ENCODE peak calls at places on chromosomes 2 and 18, in ten cellular contexts. U is GM12865, B is mammary epithelial cell, S is A549, X is nephron progenitor cell, I is fibroblast of the aortic adventitia, P is psoas muscle, O is AG04449, T is tibial nerve, K is glutamatergic neuron. F is an unnamed sample.

GRCh38 chr2:237181844-237182243 is 96.2 kb downstream of the COPS8 start:
- DNase-seq in U (no peak), B (peak), S (peak), X (no peak), I (peak), P (no peak), O (peak), T (no peak), K (no peak), F (no peak)

GRCh38 chr18:46621871-46622270 is 35.1 kb downstream of the LOXHD1 start:
- DNase-seq in U (no peak), B (no peak), S (no peak), X (no peak), I (no peak), P (no peak), O (no peak), T (no peak), K (no peak), F (no peak)

GRCh38 chr2:46339676-46340459 is 42.7 kb downstream of the EPAS1 start:
- DNase-seq in U (no peak), B (no peak), S (no peak), X (no peak), I (peak), P (no peak), O (no peak), T (no peak), K (no peak), F (no peak)

GRCh38 chr2:120264995-120265394 is 12.3 kb downstream of the RALB start:
- DNase-seq in U (no peak), B (no peak), S (no peak), X (no peak), I (no peak), P (no peak), O (no peak), T (no peak), K (no peak), F (no peak)

GRCh38 chr2:64524604-64525322 is 635 bp downstream of the AFTPH start:
- DNase-seq in U (peak), B (peak), S (peak), X (peak), I (peak), P (peak), O (no peak), T (no peak), K (peak), F (no peak)

GRCh38 chr2:4662161-4662779 is 958.9 kb downstream of the DCDC2C start:
- DNase-seq in U (no peak), B (no peak), S (no peak), X (no peak), I (no peak), P (no peak), O (no peak), T (no peak), K (no peak), F (no peak)

GRCh38 chr2:192315543-192315942 is 120.8 kb upstream of the TMEFF2 start:
- DNase-seq in U (no peak), B (no peak), S (no peak), X (no peak), I (no peak), P (no peak), O (no peak), T (no peak), K (no peak), F (no peak)

GRCh38 chr2:154386186-154386585 is 312.3 kb upstream of the KCNJ3 start:
- DNase-seq in U (peak), B (no peak), S (no peak), X (no peak), I (no peak), P (no peak), O (no peak), T (no peak), K (no peak), F (no peak)

GRCh38 chr18:58226476-58226875 is 182.4 kb downstream of the NEDD4L start:
- DNase-seq in U (no peak), B (no peak), S (no peak), X (no peak), I (no peak), P (no peak), O (no peak), T (no peak), K (no peak), F (no peak)

GRCh38 chr2:222903234-222904220 is 42.7 kb downstream of the ACSL3 start:
- DNase-seq in U (peak), B (peak), S (peak), X (peak), I (peak), P (no peak), O (no peak), T (no peak), K (peak), F (no peak)

GRCh38 chr2:69505710-69506109 is 68.5 kb upstream of the NFU1 start:
- DNase-seq in U (no peak), B (no peak), S (no peak), X (no peak), I (no peak), P (no peak), O (no peak), T (no peak), K (no peak), F (no peak)

GRCh38 chr2:199704358-199705238 is 146.4 kb downstream of the FTCDNL1 start:
- DNase-seq in U (peak), B (peak), S (peak), X (no peak), I (peak), P (no peak), O (no peak), T (no peak), K (peak), F (no peak)

GRCh38 chr18:31649894-31650719 is 34.3 kb downstream of the B4GALT6 start:
- DNase-seq in U (peak), B (no peak), S (no peak), X (no peak), I (no peak), P (no peak), O (no peak), T (no peak), K (no peak), F (no peak)

GRCh38 chr2:138319616-138320015 is 182.0 kb upstream of the SPOPL start:
- DNase-seq in U (no peak), B (no peak), S (no peak), X (no peak), I (no peak), P (no peak), O (no peak), T (no peak), K (no peak), F (no peak)

GRCh38 chr2:111121028-111121872 is 536 bp downstream of the BCL2L11 start:
- DNase-seq in U (peak), B (peak), S (peak), X (peak), I (peak), P (peak), O (no peak), T (peak), K (peak), F (peak)

GRCh38 chr2:65465857-65466256 is 33.5 kb upstream of the SPRED2 start:
- DNase-seq in U (no peak), B (no peak), S (no peak), X (peak), I (peak), P (peak), O (no peak), T (no peak), K (peak), F (no peak)

GRCh38 chr2:42874838-42875801 is 82.7 kb upstream of the HAAO start:
- DNase-seq in U (no peak), B (no peak), S (no peak), X (no peak), I (peak), P (peak), O (no peak), T (no peak), K (no peak), F (no peak)

GRCh38 chr2:197145471-197146056 is 165.0 kb downstream of the ANKRD44 start:
- DNase-seq in U (peak), B (no peak), S (no peak), X (no peak), I (no peak), P (no peak), O (no peak), T (no peak), K (no peak), F (no peak)

GRCh38 chr2:86053166-86053565 is 52.5 kb downstream of the POLR1A start:
- DNase-seq in U (no peak), B (no peak), S (no peak), X (no peak), I (no peak), P (no peak), O (no peak), T (no peak), K (no peak), F (no peak)

GRCh38 chr18:72637319-72638113 is 93.4 kb upstream of the CBLN2 start:
- DNase-seq in U (no peak), B (no peak), S (no peak), X (no peak), I (no peak), P (no peak), O (no peak), T (no peak), K (no peak), F (no peak)

GRCh38 chr18:8167036-8167435 is 442.2 kb upstream of the RAB12 start:
- DNase-seq in U (no peak), B (no peak), S (no peak), X (no peak), I (no peak), P (no peak), O (no peak), T (no peak), K (no peak), F (no peak)

GRCh38 chr2:162244559-162245031 is 1.4 kb upstream of the FAP start:
- DNase-seq in U (no peak), B (peak), S (peak), X (no peak), I (peak), P (peak), O (peak), T (no peak), K (no peak), F (no peak)

GRCh38 chr2:429575-430254 is 141.8 kb upstream of the ALKAL2 start:
- DNase-seq in U (no peak), B (no peak), S (no peak), X (no peak), I (no peak), P (no peak), O (no peak), T (no peak), K (no peak), F (peak)

GRCh38 chr18:4640349-4641012 is 185.4 kb upstream of the DLGAP1 start:
- DNase-seq in U (peak), B (no peak), S (no peak), X (no peak), I (no peak), P (no peak), O (no peak), T (no peak), K (no peak), F (no peak)

GRCh38 chr2:157725856-157726255 is 97.2 kb upstream of the ACVR1C start:
- DNase-seq in U (no peak), B (no peak), S (no peak), X (no peak), I (no peak), P (no peak), O (no peak), T (no peak), K (no peak), F (no peak)

GRCh38 chr2:96788393-96789244 is 27.4 kb upstream of the CNNM3 start:
- DNase-seq in U (no peak), B (peak), S (peak), X (no peak), I (peak), P (peak), O (no peak), T (no peak), K (peak), F (no peak)

GRCh38 chr18:74123200-74123599 is 24.4 kb downstream of the FBXO15 start:
- DNase-seq in U (no peak), B (no peak), S (no peak), X (no peak), I (no peak), P (no peak), O (no peak), T (no peak), K (no peak), F (no peak)

GRCh38 chr2:86825728-86826386 is 35.1 kb upstream of the CD8A start:
- DNase-seq in U (no peak), B (no peak), S (no peak), X (no peak), I (no peak), P (no peak), O (no peak), T (no peak), K (no peak), F (no peak)

GRCh38 chr18:69951182-69951581 is 3.5 kb upstream of the CD226 start:
- DNase-seq in U (no peak), B (no peak), S (no peak), X (no peak), I (peak), P (no peak), O (peak), T (no peak), K (no peak), F (no peak)

GRCh38 chr2:9331704-9332103 is 91.6 kb downstream of the ITGB1BP1 start:
- DNase-seq in U (no peak), B (no peak), S (no peak), X (peak), I (peak), P (no peak), O (no peak), T (no peak), K (no peak), F (peak)

GRCh38 chr18:51188024-51188701 is 9.3 kb downstream of the MEX3C start:
- DNase-seq in U (peak), B (peak), S (no peak), X (no peak), I (no peak), P (no peak), O (no peak), T (no peak), K (no peak), F (no peak)

DNA sequence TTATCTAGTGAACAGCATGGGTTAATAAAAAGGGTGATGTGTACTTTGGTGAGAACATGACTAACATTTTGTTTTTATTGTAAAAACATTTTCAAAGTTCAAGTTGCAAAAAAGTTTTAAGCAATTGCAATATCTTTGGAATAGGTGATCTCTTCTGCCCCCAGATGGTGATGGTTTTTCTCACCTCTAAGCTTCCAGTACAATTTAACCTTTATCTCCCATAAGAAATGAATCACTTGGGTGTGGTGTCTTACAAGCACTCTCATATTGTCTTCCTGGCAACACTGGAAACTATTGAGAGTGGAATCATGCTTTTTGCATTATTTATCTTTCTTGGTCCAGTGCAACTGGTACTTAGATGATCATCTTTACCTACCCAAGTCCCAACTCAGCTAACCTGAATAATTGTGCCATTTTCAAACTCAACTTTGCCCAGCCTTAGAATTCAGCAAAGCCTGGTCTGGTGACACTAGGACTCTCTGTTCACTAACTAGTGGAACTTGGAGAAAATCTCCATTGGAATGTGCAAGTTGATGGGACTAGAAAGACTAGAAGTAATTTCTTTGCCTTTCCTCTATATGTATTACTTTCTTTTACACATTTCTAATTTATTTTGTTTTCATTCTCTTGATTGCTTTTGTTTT is 964.6 kb upstream of the ZEB2 start:
- DNase-seq in U (no peak), B (peak), S (peak), X (no peak), I (peak), P (no peak), O (peak), T (no peak), K (no peak), F (no peak)
- TF ChIP-seq CTCF in U (no peak), B (peak), S (peak), X (no peak), I (peak), P (no peak), O (no peak), T (no peak), K (no peak), F (no peak)

DNA sequence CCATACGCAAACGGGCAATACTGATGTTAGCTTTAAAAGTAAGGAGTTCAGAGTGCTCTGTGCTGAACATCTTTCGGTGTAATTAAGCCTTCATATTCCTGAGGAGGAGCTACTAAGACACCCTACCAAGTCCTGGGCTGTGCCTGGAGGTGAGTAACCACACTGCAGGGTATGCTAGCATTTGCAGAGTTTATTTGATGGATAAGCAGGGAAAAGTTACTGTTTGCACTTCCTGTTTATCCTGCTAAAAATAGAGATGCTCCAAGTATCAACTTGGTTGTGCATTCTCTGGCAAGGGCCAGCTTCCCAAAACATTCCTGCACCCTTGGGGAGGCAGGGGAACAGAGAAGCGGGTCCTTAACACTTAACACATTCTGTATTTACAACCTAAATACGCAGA is 49.8 kb downstream of the PARD6G start:
- DNase-seq in U (no peak), B (no peak), S (no peak), X (no peak), I (no peak), P (no peak), O (no peak), T (no peak), K (no peak), F (peak)
- TF ChIP-seq CTCF in U (no peak), B (peak), S (no peak), X (no peak), I (no peak), P (no peak), O (no peak), T (no peak), K (no peak), F (no peak)

GRCh38 chr2:30206461-30207430 is 24.6 kb upstream of the LBH start:
- DNase-seq in U (no peak), B (no peak), S (peak), X (no peak), I (peak), P (no peak), O (no peak), T (no peak), K (no peak), F (no peak)
- TF ChIP-seq CTCF in U (no peak), B (no peak), S (no peak), X (no peak), I (no peak), P (no peak), O (no peak), T (no peak), K (no peak), F (no peak)

GRCh38 chr2:117703868-117704267 is 110.6 kb upstream of the DDX18 start:
- DNase-seq in U (no peak), B (no peak), S (no peak), X (no peak), I (no peak), P (no peak), O (no peak), T (no peak), K (no peak), F (no peak)
- TF ChIP-seq CTCF in U (no peak), B (no peak), S (no peak), X (peak), I (no peak), P (no peak), O (no peak), T (no peak), K (no peak), F (no peak)

GRCh38 chr2:98685930-98686887 is 44.7 kb downstream of the MGAT4A start:
- DNase-seq in U (no peak), B (no peak), S (no peak), X (no peak), I (no peak), P (no peak), O (no peak), T (no peak), K (no peak), F (no peak)
- TF ChIP-seq CTCF in U (no peak), B (no peak), S (no peak), X (no peak), I (no peak), P (no peak), O (no peak), T (no peak), K (no peak), F (no peak)

GRCh38 chr2:23712756-23713151 is 214.2 kb downstream of the ATAD2B start:
- DNase-seq in U (no peak), B (no peak), S (no peak), X (no peak), I (no peak), P (no peak), O (no peak), T (no peak), K (no peak), F (no peak)
- TF ChIP-seq CTCF in U (no peak), B (no peak), S (no peak), X (no peak), I (no peak), P (no peak), O (no peak), T (no peak), K (no peak), F (no peak)

GRCh38 chr2:26471278-26471677 is 6.6 kb downstream of the OTOF start:
- DNase-seq in U (no peak), B (no peak), S (no peak), X (no peak), I (no peak), P (no peak), O (no peak), T (no peak), K (no peak), F (no peak)
- TF ChIP-seq CTCF in U (no peak), B (no peak), S (no peak), X (no peak), I (no peak), P (no peak), O (no peak), T (no peak), K (no peak), F (no peak)

GRCh38 chr2:131146749-131147148 is 41.6 kb downstream of the PLEKHB2 start:
- DNase-seq in U (no peak), B (no peak), S (no peak), X (no peak), I (no peak), P (no peak), O (no peak), T (no peak), K (no peak), F (no peak)

GRCh38 chr2:131146255-131146654 is 41.1 kb downstream of the PLEKHB2 start:
- DNase-seq in U (no peak), B (no peak), S (no peak), X (no peak), I (no peak), P (no peak), O (no peak), T (no peak), K (no peak), F (no peak)

GRCh38 chr2:131143803-131144202 is 38.7 kb downstream of the PLEKHB2 start:
- DNase-seq in U (no peak), B (no peak), S (no peak), X (no peak), I (no peak), P (no peak), O (no peak), T (no peak), K (no peak), F (no peak)

GRCh38 chr2:131142849-131143248 is 37.7 kb downstream of the PLEKHB2 start:
- DNase-seq in U (no peak), B (no peak), S (no peak), X (no peak), I (no peak), P (no peak), O (no peak), T (no peak), K (no peak), F (no peak)

DNA sequence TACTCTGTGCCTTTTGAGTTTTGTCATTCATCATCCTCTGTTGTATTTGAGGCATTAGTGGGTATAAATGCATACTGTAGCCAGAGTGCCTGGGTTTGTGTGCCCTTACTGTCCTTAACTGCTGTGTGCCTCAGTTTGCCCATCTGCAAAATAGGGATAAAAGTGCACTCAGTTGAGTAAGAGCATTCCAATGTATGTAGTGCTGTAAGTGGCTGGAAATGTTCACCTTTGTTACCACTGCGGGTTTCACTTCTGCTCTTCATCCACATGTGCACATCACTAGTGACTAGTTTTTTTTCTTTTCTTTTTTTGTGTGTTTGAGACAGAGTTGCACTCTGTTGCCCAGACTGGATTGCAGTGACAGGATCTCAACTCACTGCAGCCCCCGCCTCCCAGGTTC is 39.9 kb downstream of the PLEKHB2 start:
- DNase-seq in U (peak), B (no peak), S (no peak), X (no peak), I (no peak), P (no peak), O (no peak), T (no peak), K (no peak), F (no peak)
- TF ChIP-seq CTCF in U (no peak), B (no peak), S (no peak), X (no peak), I (no peak), P (no peak), O (no peak), T (no peak), K (no peak), F (no peak)

GRCh38 chr2:28709101-28709500 is 42.5 kb upstream of the PPP1CB start:
- DNase-seq in U (no peak), B (no peak), S (peak), X (no peak), I (no peak), P (no peak), O (no peak), T (no peak), K (no peak), F (no peak)

GRCh38 chr2:28717339-28717758 is 34.3 kb upstream of the PPP1CB start:
- DNase-seq in U (no peak), B (peak), S (peak), X (no peak), I (peak), P (peak), O (no peak), T (no peak), K (no peak), F (no peak)

GRCh38 chr2:28710545-28710944 is 41.1 kb upstream of the PPP1CB start:
- DNase-seq in U (no peak), B (no peak), S (no peak), X (no peak), I (no peak), P (no peak), O (no peak), T (no peak), K (no peak), F (no peak)

GRCh38 chr2:28716265-28716865 is 35.3 kb upstream of the PPP1CB start:
- DNase-seq in U (peak), B (peak), S (peak), X (no peak), I (peak), P (peak), O (peak), T (peak), K (no peak), F (no peak)

GRCh38 chr2:28713582-28714292 is 37.9 kb upstream of the PPP1CB start:
- DNase-seq in U (no peak), B (peak), S (peak), X (no peak), I (peak), P (no peak), O (no peak), T (no peak), K (no peak), F (no peak)
- TF ChIP-seq CTCF in U (no peak), B (no peak), S (no peak), X (no peak), I (no peak), P (no peak), O (no peak), T (no peak), K (no peak), F (no peak)